ENCODE peak calls at places on chromosome 12, in six cellular contexts. C is frontal cortex, M is H9, J is A172, G is dorsolateral prefrontal cortex, H is cardiac muscle cell. V is an unnamed sample.

GRCh38 chr12:18556081-18556645 is 181.6 kb downstream of the PLCZ1 start:
- DNase-seq in M (no peak), H (no peak), C (no peak), J (no peak), G (no peak), V (no peak)

GRCh38 chr12:80838024-80838658 is 99.6 kb downstream of the LIN7A start:
- DNase-seq in C (no peak), G (peak; percentile 16), M (no peak), H (no peak), J (no peak), V (no peak)

GRCh38 chr12:114933428-114934160 is 249.6 kb upstream of the TBX3 start:
- DNase-seq in G (no peak), C (no peak), H (no peak), M (no peak), J (peak; percentile 98), V (no peak)

GRCh38 chr12:51333536-51333935 is 9.6 kb upstream of the BIN2 start:
- DNase-seq in G (no peak), J (no peak), C (no peak), M (no peak), H (no peak), V (no peak)

GRCh38 chr12:131087991-131088700 is 134.4 kb downstream of the ADGRD1 start:
- DNase-seq in J (no peak), G (peak; percentile 5), H (no peak), M (peak; percentile 27), C (no peak), V (no peak)

GRCh38 chr12:66035289-66035961 is 95.1 kb downstream of the LLPH start:
- DNase-seq in J (peak; percentile 64), H (peak; percentile 31), M (no peak), G (no peak), C (no peak), V (no peak)

GRCh38 chr12:94304012-94304411 is 155.6 kb downstream of the PLXNC1 start:
- DNase-seq in C (no peak), H (no peak), M (peak; percentile 25), G (no peak), J (no peak), V (no peak)

GRCh38 chr12:100375023-100375737 is 18.3 kb downstream of the SLC17A8 start:
- DNase-seq in M (no peak), H (no peak), J (peak; percentile 17), G (peak; percentile 85), C (peak; percentile 43), V (peak; percentile 35)

GRCh38 chr12:94171595-94171930 is 23.2 kb downstream of the PLXNC1 start:
- DNase-seq in J (peak; percentile 17), G (no peak), C (no peak), H (no peak), M (no peak), V (no peak)

GRCh38 chr12:108616941-108617858 is 16.5 kb downstream of the SELPLG start:
- DNase-seq in H (no peak), G (peak; percentile 37), C (no peak), J (peak; percentile 76), M (no peak), V (peak; percentile 33)

GRCh38 chr12:56129210-56129691 is 1.2 kb downstream of the ESYT1 start:
- DNase-seq in H (peak; percentile 68), G (peak; percentile 26), M (peak; percentile 81), J (no peak), C (peak; percentile 49), V (peak; percentile 81)

GRCh38 chr12:89935850-89936249 is 227.2 kb upstream of the ATP2B1 start:
- DNase-seq in G (no peak), C (no peak), J (no peak), H (no peak), M (no peak), V (no peak)

GRCh38 chr12:95943231-95943842 is at the start of gene AMDHD1:
- DNase-seq in C (peak; percentile 58), H (peak; percentile 82), M (peak; percentile 85), G (peak; percentile 33), J (peak; percentile 18), V (peak; percentile 62)

GRCh38 chr12:106455100-106455499 is 97.6 kb downstream of the POLR3B start:
- DNase-seq in C (no peak), H (no peak), M (no peak), G (no peak), J (no peak), V (no peak)

GRCh38 chr12:130356222-130356621 is 18.5 kb downstream of the PIWIL1 start:
- DNase-seq in G (no peak), M (no peak), C (no peak), H (no peak), J (no peak), V (no peak)

GRCh38 chr12:119803391-119803791 is 73.7 kb downstream of the CIT start:
- DNase-seq in J (no peak), H (peak; percentile 65), M (peak; percentile 80), C (peak; percentile 38), G (peak; percentile 71), V (no peak)

GRCh38 chr12:89702503-89702902 is 6.1 kb downstream of the ATP2B1 start:
- DNase-seq in G (no peak), C (no peak), M (no peak), J (no peak), H (no peak), V (no peak)

GRCh38 chr12:119869720-119870119 is 7.4 kb downstream of the CIT start:
- DNase-seq in H (no peak), G (no peak), C (no peak), J (peak; percentile 92), M (no peak), V (no peak)

GRCh38 chr12:95995238-95996031 is 709 bp downstream of the HAL start:
- DNase-seq in J (no peak), M (no peak), C (no peak), H (no peak), G (no peak), V (no peak)

GRCh38 chr12:123752046-123752445 is 10.1 kb upstream of the DNAH10 start:
- DNase-seq in M (no peak), G (no peak), H (no peak), C (no peak), J (no peak), V (no peak)

GRCh38 chr12:75183967-75184366 is 25.7 kb downstream of the KCNC2 start:
- DNase-seq in C (no peak), J (no peak), M (no peak), G (no peak), H (no peak), V (no peak)

GRCh38 chr12:68915055-68915454 is 17.9 kb downstream of the CPM start:
- DNase-seq in J (peak; percentile 49), M (no peak), C (no peak), H (no peak), G (no peak), V (no peak)

GRCh38 chr12:32217354-32218310 is 111.0 kb downstream of the BICD1 start:
- DNase-seq in M (no peak), G (peak; percentile 12), H (no peak), C (no peak), J (peak; percentile 79), V (peak; percentile 8)

GRCh38 chr12:53174881-53175491 is 5.5 kb upstream of the ZNF740 start:
- DNase-seq in C (no peak), J (peak; percentile 36), G (no peak), H (peak; percentile 60), M (peak; percentile 94), V (no peak)

GRCh38 chr12:47783024-47783755 is 10.2 kb downstream of the SLC48A1 start:
- DNase-seq in J (no peak), M (no peak), C (no peak), G (no peak), H (no peak), V (no peak)

GRCh38 chr12:48441122-48441521 is 31.2 kb upstream of the ANP32D start:
- DNase-seq in C (no peak), J (no peak), H (no peak), G (no peak), M (no peak), V (no peak)

GRCh38 chr12:103672401-103673119 is 85.5 kb downstream of the STAB2 start:
- DNase-seq in M (no peak), H (no peak), G (no peak), C (no peak), J (no peak), V (peak; percentile 27)

GRCh38 chr12:915090-915489 is 34.4 kb downstream of the RAD52 start:
- DNase-seq in G (no peak), M (peak; percentile 45), J (no peak), C (no peak), H (no peak), V (no peak)

GRCh38 chr12:94208433-94208921 is 60.1 kb downstream of the PLXNC1 start:
- DNase-seq in M (no peak), C (no peak), H (no peak), J (no peak), G (no peak), V (no peak)

GRCh38 chr12:42299392-42300308 is 26.2 kb downstream of the ZCRB1 start:
- DNase-seq in G (peak; percentile 14), C (no peak), J (peak; percentile 22), H (no peak), M (no peak), V (no peak)

GRCh38 chr12:103269962-103270361 is 225.8 kb downstream of the C12orf42 start:
- DNase-seq in C (no peak), M (no peak), J (peak; percentile 17), G (no peak), H (no peak), V (no peak)

GRCh38 chr12:52975820-52976573 is 27.1 kb downstream of the KRT18 start:
- DNase-seq in H (no peak), C (no peak), M (peak; percentile 86), G (peak; percentile 56), J (peak; percentile 82), V (peak; percentile 67)

GRCh38 chr12:45388545-45388944 is 172.7 kb downstream of the ANO6 start:
- DNase-seq in J (peak; percentile 25), C (peak; percentile 20), G (no peak), M (no peak), H (peak; percentile 50), V (peak; percentile 15)

GRCh38 chr12:101857043-101857558 is 20.3 kb upstream of the DRAM1 start:
- DNase-seq in H (no peak), G (no peak), M (no peak), J (peak; percentile 81), C (no peak), V (no peak)

GRCh38 chr12:113935459-113935858 is 30.7 kb downstream of the RBM19 start:
- DNase-seq in J (no peak), G (no peak), M (no peak), H (no peak), C (no peak), V (no peak)

GRCh38 chr12:80553316-80553715 is 109.3 kb downstream of the PTPRQ start:
- DNase-seq in H (no peak), C (no peak), G (no peak), M (no peak), J (peak; percentile 79), V (no peak)

GRCh38 chr12:67413577-67413976 is 144.4 kb downstream of the CAND1 start:
- DNase-seq in G (no peak), M (no peak), J (no peak), H (no peak), C (no peak), V (no peak)

GRCh38 chr12:87253157-87253556 is 776.0 kb downstream of the C12orf50 start:
- DNase-seq in C (no peak), H (no peak), G (no peak), J (peak; percentile 3), M (no peak), V (no peak)

GRCh38 chr12:3117628-3118027 is 40.4 kb downstream of the TSPAN9 start:
- DNase-seq in C (no peak), J (peak; percentile 57), G (no peak), H (no peak), M (no peak), V (no peak)

V was measured in transverse colon.